ENCODE peak calls at places on chromosomes 2 and 18, in four cellular contexts. N, E, I and S are unnamed samples.
A peak's percentile ranks its signal among the peaks of the same experiment; 100 is the strongest.

GRCh38 chr2:154194917-154195643 is 323.4 kb downstream of the GALNT13 start:
- DNase-seq in N (no peak), I (no peak), E (no peak), S (no peak)

GRCh38 chr2:55236992-55237543 is 4.6 kb downstream of the RPS27A start:
- DNase-seq in E (no peak), N (no peak), I (no peak), S (no peak)

GRCh38 chr2:180203972-180204371 is 196.9 kb upstream of the CWC22 start:
- DNase-seq in E (no peak), I (no peak), N (no peak), S (no peak)

GRCh38 chr2:97910403-97911209 is 85.1 kb downstream of the TMEM131 start:
- DNase-seq in I (no peak), N (no peak), E (no peak), S (no peak)

GRCh38 chr2:238997684-238998083 is 149.8 kb downstream of the TWIST2 start:
- DNase-seq in I (no peak), E (no peak), N (no peak), S (no peak)

GRCh38 chr2:207086136-207086535 is 79.6 kb downstream of the KLF7 start:
- DNase-seq in E (no peak), N (no peak), I (no peak), S (no peak)

GRCh38 chr2:108893277-108893676 is 95.7 kb downstream of the EDAR start:
- DNase-seq in E (no peak), I (no peak), N (no peak), S (no peak)

GRCh38 chr18:22210331-22210754 is 41.0 kb downstream of the GATA6 start:
- DNase-seq in E (no peak), I (no peak), N (no peak), S (no peak)

GRCh38 chr18:46073474-46074331 is 1.6 kb upstream of the PSTPIP2 start:
- DNase-seq in E (no peak), I (peak; percentile 62), N (peak; percentile 44), S (no peak)

GRCh38 chr2:234846589-234847363 is 105.0 kb upstream of the SH3BP4 start:
- DNase-seq in E (no peak), I (no peak), N (no peak), S (no peak)

GRCh38 chr2:32951672-32952071 is 4.9 kb downstream of the LTBP1 start:
- DNase-seq in N (no peak), E (no peak), I (no peak), S (no peak)

GRCh38 chr2:175743020-175743419 is 259.0 kb downstream of the LNPK start:
- DNase-seq in E (no peak), I (no peak), N (no peak), S (no peak)

GRCh38 chr18:24054130-24054529 is 39.6 kb downstream of the TTC39C start:
- DNase-seq in E (no peak), I (no peak), N (no peak), S (no peak)

GRCh38 chr2:84970956-84971798 is at the start of gene KCMF1:
- DNase-seq in N (peak; percentile 88), E (no peak), I (no peak), S (peak; percentile 77)

GRCh38 chr2:84971799-84972790 is 1.1 kb downstream of the KCMF1 start:
- DNase-seq in E (no peak), I (no peak), N (no peak), S (peak; percentile 51)

GRCh38 chr2:84970266-84970955 is 550 bp upstream of the KCMF1 start:
- DNase-seq in I (no peak), N (peak; percentile 77), E (no peak), S (peak; percentile 65)

GRCh38 chr2:84965827-84966226 is 5.1 kb upstream of the KCMF1 start:
- DNase-seq in N (no peak), E (no peak), I (no peak), S (no peak)

DNA sequence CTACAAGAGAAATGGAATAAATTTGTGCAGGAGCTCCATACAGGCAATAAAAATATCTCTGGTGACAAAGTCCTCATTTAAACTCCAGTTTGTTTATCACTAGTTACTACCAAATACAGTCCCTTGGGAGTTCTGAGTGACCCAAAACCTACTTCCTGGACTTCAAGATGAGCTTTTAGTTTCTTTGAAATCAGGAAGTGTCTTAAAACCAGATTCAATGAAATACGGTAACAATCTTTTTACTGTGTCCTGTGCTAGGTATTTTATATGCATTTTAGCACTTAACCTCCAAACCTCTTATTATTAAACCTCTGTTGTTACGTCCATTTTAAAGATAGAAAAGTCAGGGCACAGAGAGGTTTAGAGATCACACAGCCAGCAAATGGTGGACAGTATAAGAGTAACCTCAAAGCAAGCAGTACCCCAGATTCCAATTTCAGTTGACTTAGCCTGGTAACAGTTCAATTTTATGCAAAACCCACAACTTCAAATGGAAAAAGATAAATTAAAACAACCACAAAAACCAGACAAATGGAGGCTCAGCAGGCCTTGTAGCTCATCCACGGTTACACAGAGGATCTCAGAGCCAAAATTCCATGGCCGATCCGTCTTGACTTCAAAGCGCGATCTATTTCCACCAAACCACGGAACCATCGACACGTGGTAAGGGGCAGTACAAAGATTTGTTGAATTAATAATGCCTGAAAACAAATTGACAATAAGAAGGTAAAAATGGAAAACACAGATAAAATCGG is 1.3 kb upstream of the KCMF1 start:
- DNase-seq in E (no peak), N (no peak), I (no peak), S (no peak)
- TF ChIP-seq TARDBP in E (no peak), N (no peak), I (no peak), S (no peak)

GRCh38 chr2:40512246-40512645 is 60.4 kb upstream of the SLC8A1 start:
- DNase-seq in N (no peak), I (no peak), E (no peak), S (no peak)
- TF ChIP-seq TARDBP in N (no peak), I (no peak), E (no peak), S (no peak)

GRCh38 chr2:30237346-30238142 is 6.2 kb downstream of the LBH start:
- DNase-seq in I (no peak), N (no peak), E (no peak), S (no peak)

GRCh38 chr2:30236591-30237245 is 5.4 kb downstream of the LBH start:
- DNase-seq in I (no peak), E (no peak), N (no peak), S (no peak)

GRCh38 chr2:30238143-30238800 is 6.9 kb downstream of the LBH start:
- DNase-seq in E (no peak), N (no peak), I (no peak), S (no peak)

GRCh38 chr2:30240162-30240696 is 8.9 kb downstream of the LBH start:
- DNase-seq in E (no peak), N (no peak), I (no peak), S (no peak)

GRCh38 chr2:30239308-30240161 is 8.2 kb downstream of the LBH start:
- DNase-seq in N (peak; percentile 76), E (no peak), I (peak; percentile 60), S (peak; percentile 79)
- TF ChIP-seq TARDBP in N (no peak), E (no peak), I (no peak), S (no peak)

GRCh38 chr18:62165583-62165982 is 21.3 kb downstream of the PIGN start:
- DNase-seq in I (no peak), E (no peak), N (no peak), S (no peak)

GRCh38 chr18:62170857-62171256 is 16.0 kb downstream of the PIGN start:
- DNase-seq in I (no peak), E (no peak), N (no peak), S (no peak)

GRCh38 chr18:62164296-62164695 is 22.6 kb downstream of the PIGN start:
- DNase-seq in I (no peak), N (no peak), E (no peak), S (no peak)

DNA sequence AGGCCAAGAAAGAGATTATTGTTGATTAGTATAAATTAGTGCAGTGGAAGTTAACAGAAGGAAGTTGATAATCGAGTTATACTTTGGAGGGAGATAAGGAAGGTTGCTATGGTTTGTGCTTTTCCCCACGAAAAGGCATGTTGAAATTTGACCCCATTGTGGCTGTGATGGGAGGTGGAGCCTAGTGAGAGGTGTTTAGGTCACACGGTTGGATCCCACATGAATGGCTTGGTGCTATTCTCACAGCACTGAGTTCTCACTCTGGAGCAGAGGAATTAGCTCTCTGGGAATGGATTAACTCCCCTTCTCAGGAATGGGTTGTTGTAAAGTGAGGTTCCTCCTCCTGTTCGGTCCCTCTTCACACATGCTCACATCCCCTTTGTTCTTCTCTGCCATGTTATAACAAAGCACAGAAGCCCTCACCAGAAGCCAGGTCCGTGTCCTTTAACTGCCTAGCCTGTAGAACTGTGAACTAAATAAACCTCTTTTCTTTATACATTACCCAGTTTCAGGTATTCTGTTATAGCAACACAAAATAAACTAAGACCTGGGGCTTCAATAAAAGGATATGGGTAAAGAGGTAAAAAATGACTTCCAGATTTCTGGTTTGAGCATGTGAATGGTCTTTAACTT is 21.9 kb downstream of the PIGN start:
- DNase-seq in I (no peak), E (no peak), N (no peak), S (no peak)
- TF ChIP-seq TARDBP in I (no peak), E (no peak), N (no peak), S (no peak)

DNA sequence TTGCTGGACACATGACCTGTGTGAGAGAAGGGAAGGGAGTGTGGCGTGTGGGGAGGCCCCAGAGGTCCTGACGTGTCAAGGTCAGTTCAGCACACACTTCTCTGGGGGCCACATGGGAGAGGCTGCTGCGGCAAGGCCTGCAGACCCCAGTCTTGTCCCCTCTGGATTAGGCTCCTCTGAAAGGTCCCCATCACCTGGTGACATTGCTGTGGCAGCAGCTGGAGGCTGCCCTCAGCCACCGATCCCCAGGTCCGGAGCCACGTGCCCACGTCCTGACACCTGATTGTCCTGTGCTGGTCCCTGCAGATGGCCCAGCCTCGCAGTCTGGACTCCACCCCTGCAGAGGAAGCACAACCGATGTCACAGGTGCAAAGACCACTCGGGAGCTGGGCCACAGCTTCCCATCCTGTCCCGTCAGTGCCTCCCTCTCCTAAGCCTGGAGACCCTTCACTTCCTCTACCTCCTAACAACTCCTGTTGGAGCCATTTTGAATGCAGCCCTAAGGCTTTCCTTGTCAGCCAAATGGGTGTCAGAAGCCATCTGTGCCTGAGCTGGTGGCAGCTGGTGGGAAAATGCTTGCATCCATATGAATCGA is 12.7 kb downstream of the TMEM177 start:
- DNase-seq in N (no peak), E (no peak), I (peak; percentile 25), S (no peak)
- TF ChIP-seq TARDBP in N (no peak), E (no peak), I (no peak), S (no peak)

DNA sequence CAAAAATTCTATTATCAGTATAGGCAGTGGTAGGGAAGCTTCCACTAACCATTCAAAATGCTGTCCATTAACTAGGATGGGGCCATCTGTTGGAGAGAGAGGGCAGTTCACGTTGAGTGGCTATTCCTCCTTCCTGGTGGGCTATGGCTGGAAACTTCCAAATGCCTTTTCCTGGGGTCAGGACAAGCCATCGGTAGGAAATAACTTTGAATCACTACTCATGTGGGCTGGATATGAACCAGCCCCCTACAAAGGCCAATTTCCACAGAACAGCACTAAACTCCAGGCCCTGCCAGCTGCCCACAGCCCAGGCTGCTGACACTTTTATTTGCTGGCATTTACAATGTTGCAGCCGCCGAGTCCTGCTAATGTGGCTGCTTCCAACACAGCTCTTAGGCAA is 156.1 kb upstream of the HNRNPA3 start:
- DNase-seq in N (peak; percentile 14), I (peak; percentile 16), E (no peak), S (peak; percentile 46)
- TF ChIP-seq TARDBP in N (no peak), I (no peak), E (no peak), S (no peak)